ENCODE peak calls at places on chromosomes 6 and 20, in six cellular contexts. M is ovary; T is stimulated activated CD8-positive, alpha-beta memory T cell treated with anti-CD3 and anti-CD28 coated beads, Interleukin-15, amount 100 ng/mL, for 4 hours; R is stimulated activated CD4-positive, alpha-beta T cell treated with anti-CD3 and anti-CD28 coated beads, Interleukin-2, amount 100 ng/mL, for 48 hours; E is hepatocyte; C is astrocyte of the spinal cord. B is an unnamed sample.

GRCh38 chr6:145147559-145147958 is 587.8 kb downstream of the EPM2A start:
- DNase-seq in M (no peak), T (no peak), C (peak), R (no peak), E (no peak), B (no peak)

GRCh38 chr6:3723251-3723650 is 28.3 kb downstream of the PXDC1 start:
- DNase-seq in C (no peak), M (no peak), T (no peak), R (no peak), E (no peak), B (no peak)

GRCh38 chr6:42933195-42933594 is 3.9 kb downstream of the CNPY3 start:
- DNase-seq in R (no peak), M (no peak), T (no peak), E (no peak), C (no peak), B (no peak)

GRCh38 chr6:4805553-4806307 is 29.5 kb downstream of the CDYL start:
- DNase-seq in C (peak), E (peak), T (no peak), M (peak), R (no peak), B (peak)

GRCh38 chr6:129843573-129843972 is 17.5 kb downstream of the TMEM244 start:
- DNase-seq in R (no peak), E (no peak), M (no peak), C (no peak), T (no peak), B (no peak)

GRCh38 chr6:89375427-89375868 is 22.9 kb upstream of the UBE2J1 start:
- DNase-seq in C (no peak), E (peak), T (peak), M (no peak), R (no peak), B (peak)

GRCh38 chr6:14709066-14709670 is 536.7 kb upstream of the JARID2 start:
- DNase-seq in M (no peak), E (no peak), T (no peak), R (no peak), C (no peak), B (no peak)

GRCh38 chr6:68326762-68327161 is 308.3 kb upstream of the ADGRB3 start:
- DNase-seq in C (no peak), E (no peak), M (no peak), T (no peak), R (no peak), B (no peak)

GRCh38 chr6:87257046-87257445 is 65.3 kb upstream of the SMIM8 start:
- DNase-seq in M (no peak), C (no peak), T (no peak), R (no peak), E (no peak), B (no peak)

GRCh38 chr6:28553384-28553985 is 27.8 kb downstream of the GPX5 start:
- DNase-seq in C (no peak), R (no peak), E (no peak), M (no peak), T (no peak), B (no peak)

GRCh38 chr6:119902681-119903080 is 553.1 kb upstream of the MAN1A1 start:
- DNase-seq in M (no peak), T (no peak), E (no peak), C (no peak), R (no peak), B (no peak)

GRCh38 chr20:35772563-35773058 is 796 bp downstream of the PHF20 start:
- DNase-seq in E (no peak), C (no peak), T (no peak), M (no peak), R (no peak), B (peak)

GRCh38 chr6:165799736-165800135 is 136.7 kb upstream of the PDE10A start:
- DNase-seq in C (peak), T (no peak), M (no peak), E (no peak), R (no peak), B (no peak)

GRCh38 chr6:118918326-118918725 is 16.6 kb downstream of the MCM9 start:
- DNase-seq in M (no peak), T (no peak), E (no peak), C (no peak), R (no peak), B (no peak)

GRCh38 chr20:21719592-21720214 is 14.2 kb downstream of the PAX1 start:
- DNase-seq in E (peak), T (no peak), M (no peak), C (peak), R (peak), B (peak)